ENCODE peak calls at places on chromosome 16, in seven cellular contexts. U, O, D, C, I, K and R are unnamed samples.

GRCh38 chr16:49596119-49596518 is 222.5 kb downstream of the C16orf78 start:
- DNase-seq in U (peak), O (no peak), D (no peak), C (no peak), I (no peak), K (no peak), R (no peak)

GRCh38 chr16:12143776-12144175 is 167.2 kb downstream of the SNX29 start:
- DNase-seq in U (no peak), O (no peak), D (no peak), C (no peak), I (no peak), K (no peak), R (no peak)

GRCh38 chr16:4682616-4683254 is 10.6 kb upstream of the NUDT16L1 start:
- DNase-seq in U (peak), O (no peak), D (no peak), C (no peak), I (peak), K (peak), R (no peak)

GRCh38 chr16:23500212-23500865 is 10.0 kb downstream of the GGA2 start:
- DNase-seq in U (no peak), O (no peak), D (no peak), C (no peak), I (no peak), K (no peak), R (no peak)

GRCh38 chr16:21646721-21647561 is 5.5 kb downstream of the IGSF6 start:
- DNase-seq in U (no peak), O (peak), D (no peak), C (no peak), I (no peak), K (no peak), R (no peak)

GRCh38 chr16:56970934-56971767 is 9.4 kb downstream of the CETP start:
- DNase-seq in U (no peak), O (no peak), D (no peak), C (no peak), I (no peak), K (no peak), R (no peak)

GRCh38 chr16:27960619-27961295 is 102.8 kb downstream of the GSG1L start:
- DNase-seq in U (no peak), O (no peak), D (no peak), C (no peak), I (no peak), K (no peak), R (no peak)

GRCh38 chr16:78122774-78123315 is 23.4 kb downstream of the WWOX start:
- DNase-seq in U (peak), O (no peak), D (no peak), C (no peak), I (peak), K (no peak), R (no peak)

GRCh38 chr16:79169239-79169638 is 431.3 kb downstream of the MAF start:
- DNase-seq in U (peak), O (no peak), D (no peak), C (no peak), I (peak), K (no peak), R (no peak)

GRCh38 chr16:70250748-70251650 is 741 bp downstream of the EXOSC6 start:
- DNase-seq in U (peak), O (no peak), D (no peak), C (no peak), I (peak), K (no peak), R (no peak)

GRCh38 chr16:87554754-87555427 is 47.4 kb upstream of the JPH3 start:
- DNase-seq in U (no peak), O (no peak), D (no peak), C (no peak), I (no peak), K (no peak), R (no peak)

GRCh38 chr16:55389426-55390073 is 65.5 kb downstream of the IRX6 start:
- DNase-seq in U (no peak), O (no peak), D (no peak), C (peak), I (no peak), K (peak), R (peak)

GRCh38 chr16:87956771-87957279 is 5.6 kb downstream of the BANP start:
- DNase-seq in U (peak), O (no peak), D (no peak), C (no peak), I (peak), K (peak), R (no peak)

GRCh38 chr16:55297062-55297909 is 26.7 kb upstream of the IRX6 start:
- DNase-seq in U (no peak), O (no peak), D (no peak), C (no peak), I (peak), K (peak), R (peak)

GRCh38 chr16:15035163-15035729 is 20.6 kb downstream of the NTAN1 start:
- DNase-seq in U (no peak), O (no peak), D (no peak), C (no peak), I (no peak), K (peak), R (no peak)

DNA sequence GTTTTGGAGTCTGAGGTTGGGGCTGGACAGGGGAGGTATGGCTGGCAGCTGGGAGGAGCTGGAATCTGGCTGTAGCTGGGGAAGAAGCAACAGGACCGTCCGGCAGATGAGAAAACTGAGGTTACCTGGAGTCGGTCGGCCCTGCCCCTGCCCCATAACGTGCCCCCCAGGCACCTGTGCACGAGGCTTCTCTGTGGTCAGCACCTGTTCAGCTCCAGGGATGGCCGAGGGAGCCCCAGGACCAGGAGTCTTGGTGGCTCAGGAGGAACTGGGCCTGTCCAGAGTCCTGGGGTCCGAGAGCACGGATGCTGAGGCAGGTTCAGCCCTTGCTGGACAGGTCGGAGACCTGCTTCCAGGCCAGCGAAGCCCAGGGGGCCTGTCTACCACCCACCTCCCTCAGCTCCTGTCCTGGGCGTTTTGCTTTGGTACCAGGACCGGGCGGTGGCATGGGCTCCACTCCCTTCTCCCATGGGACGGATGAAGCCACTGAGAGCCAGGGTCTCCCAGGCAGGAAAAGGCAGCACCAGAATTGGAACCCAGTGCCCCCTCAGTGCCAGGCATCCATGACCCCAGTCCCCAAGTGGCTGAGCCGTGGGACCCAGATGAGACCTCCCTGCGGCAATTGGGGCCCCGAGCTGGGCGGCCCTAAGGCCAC is 17.1 kb upstream of the CBFA2T3 start:
- DNase-seq in U (no peak), O (no peak), D (no peak), C (no peak), I (no peak), K (no peak), R (no peak)
- H3K27ac ChIP-seq in U (no peak), O (no peak), D (no peak), C (no peak), I (no peak), K (no peak), R (no peak)

GRCh38 chr16:86281435-86281834 is 228.9 kb upstream of the FOXF1 start:
- DNase-seq in U (no peak), O (no peak), D (no peak), C (no peak), I (no peak), K (no peak), R (no peak)
- H3K27ac ChIP-seq in U (no peak), O (no peak), D (no peak), C (no peak), I (no peak), K (no peak), R (no peak)

DNA sequence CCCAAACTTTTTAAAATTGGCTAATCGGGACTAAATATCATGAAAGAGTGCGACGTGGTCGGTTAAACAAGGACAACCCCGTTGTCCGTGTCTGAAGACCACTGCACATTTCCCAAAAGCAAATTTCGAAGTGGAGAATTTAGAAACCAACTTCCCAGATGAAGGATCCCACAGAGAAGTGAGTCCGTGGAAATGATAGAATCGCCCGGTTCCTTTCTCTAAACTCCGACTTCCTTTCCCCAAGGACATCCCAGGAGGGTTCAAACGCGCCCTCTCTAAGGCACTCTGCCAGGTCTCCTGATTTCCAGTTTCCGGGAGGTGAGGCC is 1.2 kb upstream of the MMP15 start:
- DNase-seq in U (no peak), O (no peak), D (no peak), C (no peak), I (no peak), K (no peak), R (no peak)
- H3K27ac ChIP-seq in U (no peak), O (no peak), D (peak), C (peak), I (peak), K (peak), R (no peak)

GRCh38 chr16:10878644-10879498 is 1.9 kb downstream of the CIITA start:
- DNase-seq in U (peak), O (no peak), D (no peak), C (peak), I (no peak), K (peak), R (no peak)

GRCh38 chr16:10878328-10878643 is 1.3 kb downstream of the CIITA start:
- DNase-seq in U (no peak), O (no peak), D (no peak), C (no peak), I (no peak), K (no peak), R (no peak)

GRCh38 chr16:10881479-10882030 is 4.6 kb downstream of the CIITA start:
- DNase-seq in U (no peak), O (no peak), D (no peak), C (no peak), I (no peak), K (no peak), R (no peak)

GRCh38 chr16:10880609-10881452 is 3.8 kb downstream of the CIITA start:
- DNase-seq in U (no peak), O (no peak), D (no peak), C (no peak), I (no peak), K (no peak), R (no peak)

GRCh38 chr16:10879681-10880589 is 2.9 kb downstream of the CIITA start:
- DNase-seq in U (no peak), O (no peak), D (no peak), C (no peak), I (no peak), K (no peak), R (no peak)
- H3K27ac ChIP-seq in U (no peak), O (no peak), D (peak), C (peak), I (no peak), K (no peak), R (no peak)

DNA sequence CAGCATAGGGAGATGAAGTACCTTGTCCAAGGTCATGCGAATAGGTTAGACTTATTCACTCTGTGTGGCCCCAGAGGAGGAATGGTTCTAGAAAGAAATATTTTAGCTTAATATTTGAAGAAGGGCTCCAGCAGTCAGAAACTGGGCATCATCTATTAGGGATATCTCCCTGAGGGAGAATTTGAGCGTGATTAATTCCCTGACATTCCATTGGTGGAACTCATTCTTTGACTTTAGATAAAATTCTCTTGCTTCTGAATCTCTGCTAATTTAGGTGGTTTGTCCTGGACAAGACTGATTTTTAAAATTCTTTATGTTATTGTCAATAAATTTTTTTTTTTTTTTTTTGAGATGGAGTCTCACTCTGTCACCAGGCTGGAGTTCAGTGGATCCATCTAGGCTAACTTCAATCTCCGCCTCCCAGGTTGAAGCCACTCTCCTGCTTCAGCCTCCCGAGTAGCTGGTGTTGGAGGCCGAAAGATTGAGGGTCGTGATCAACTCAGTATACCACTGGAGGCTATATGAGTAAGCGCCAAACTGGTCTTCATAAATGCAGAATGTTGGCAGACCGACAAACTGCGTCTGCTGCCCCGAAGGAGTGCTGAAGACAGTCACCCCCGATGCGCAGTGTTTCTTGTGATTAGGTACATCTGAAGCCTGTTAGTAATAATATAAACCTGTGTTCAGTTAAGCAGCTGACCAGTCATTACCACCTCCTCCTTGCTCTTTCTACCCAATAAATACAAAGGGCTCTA is 267.9 kb upstream of the HSBP1 start:
- DNase-seq in U (no peak), O (no peak), D (no peak), C (no peak), I (no peak), K (no peak), R (no peak)
- H3K27ac ChIP-seq in U (no peak), O (no peak), D (no peak), C (no peak), I (no peak), K (no peak), R (no peak)

DNA sequence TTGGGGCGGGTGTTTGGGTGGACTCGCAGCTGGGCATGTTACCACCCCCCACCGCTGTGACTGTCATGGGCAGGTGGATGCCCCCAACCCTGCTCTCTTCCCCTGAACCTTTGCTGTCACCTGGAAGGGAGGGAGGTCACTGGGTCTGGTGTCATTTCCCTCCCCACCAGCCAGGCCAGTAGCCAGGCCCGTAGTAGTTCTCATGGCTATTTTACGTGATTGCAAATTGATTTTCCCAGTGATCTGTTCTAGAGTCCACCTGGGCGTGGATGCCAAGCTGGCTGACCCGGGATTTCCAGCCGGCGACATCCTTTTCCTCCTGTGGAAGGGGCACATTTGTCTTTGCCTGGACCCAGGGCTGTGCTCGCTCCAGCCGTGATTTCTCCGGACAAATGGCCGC is 226.7 kb upstream of the CIBAR2 start:
- DNase-seq in U (no peak), O (no peak), D (no peak), C (no peak), I (no peak), K (no peak), R (no peak)
- H3K27ac ChIP-seq in U (no peak), O (no peak), D (no peak), C (no peak), I (no peak), K (no peak), R (no peak)